ENCODE peak calls at places on chromosomes 1 and 21, in five cellular contexts. B is astrocyte, U is lower leg skin, J is progenitor cell of endocrine pancreas, M is uterus. H is an unnamed sample.

GRCh38 chr1:150708595-150708994 is 11.6 kb upstream of the GOLPH3L start:
- DNase-seq in U (no peak), J (no peak), M (no peak), B (no peak), H (no peak)

GRCh38 chr1:230350208-230350921 is 75.8 kb downstream of the PGBD5 start:
- DNase-seq in U (no peak), B (peak; percentile 55), M (no peak), J (no peak), H (no peak)

GRCh38 chr1:184299076-184299790 is 87.6 kb upstream of the C1orf21 start:
- DNase-seq in U (no peak), B (peak; percentile 93), M (no peak), J (no peak), H (no peak)

GRCh38 chr1:41810446-41810845 is 108.3 kb downstream of the HIVEP3 start:
- DNase-seq in U (no peak), J (peak; percentile 67), B (peak; percentile 25), M (no peak), H (no peak)

GRCh38 chr1:23216771-23217420 is 406 bp downstream of the HTR1D start:
- DNase-seq in U (no peak), J (peak; percentile 59), B (no peak), M (no peak), H (peak; percentile 86)

GRCh38 chr1:30302808-30303310 is 420.5 kb downstream of the MATN1 start:
- DNase-seq in B (no peak), U (no peak), M (no peak), J (peak; percentile 2), H (no peak)

GRCh38 chr1:88683516-88683847 is 591 bp upstream of the PKN2 start:
- DNase-seq in M (peak; percentile 43), B (no peak), U (peak; percentile 31), J (peak; percentile 18), H (no peak)

GRCh38 chr1:192901500-192901899 is 92.7 kb downstream of the RGS2 start:
- DNase-seq in B (no peak), J (no peak), U (no peak), M (no peak), H (no peak)

GRCh38 chr1:10213186-10213585 is 2.8 kb downstream of the KIF1B start:
- DNase-seq in J (no peak), M (no peak), B (no peak), U (no peak), H (no peak)

GRCh38 chr1:19028110-19028509 is 71.6 kb upstream of the IFFO2 start:
- DNase-seq in B (no peak), M (no peak), U (no peak), J (no peak), H (no peak)

GRCh38 chr1:51270751-51271150 is 34.7 kb downstream of the RNF11 start:
- DNase-seq in M (no peak), J (no peak), B (no peak), U (no peak), H (no peak)

GRCh38 chr1:109769335-109770078 is 5.8 kb upstream of the EPS8L3 start:
- DNase-seq in B (peak; percentile 84), M (peak; percentile 5), J (no peak), U (no peak), H (no peak)

GRCh38 chr21:45969921-45970673 is 11.5 kb upstream of the COL6A1 start:
- DNase-seq in M (no peak), U (no peak), B (no peak), J (no peak), H (no peak)

GRCh38 chr1:1470626-1471388 is 758 bp upstream of the ATAD3B start:
- DNase-seq in J (no peak), M (no peak), B (peak; percentile 2), U (peak; percentile 24), H (no peak)

GRCh38 chr1:958823-959729 is at the start of gene NOC2L:
- DNase-seq in B (peak; percentile 64), J (peak; percentile 94), U (peak; percentile 91), M (peak; percentile 96), H (peak; percentile 98)

DNA sequence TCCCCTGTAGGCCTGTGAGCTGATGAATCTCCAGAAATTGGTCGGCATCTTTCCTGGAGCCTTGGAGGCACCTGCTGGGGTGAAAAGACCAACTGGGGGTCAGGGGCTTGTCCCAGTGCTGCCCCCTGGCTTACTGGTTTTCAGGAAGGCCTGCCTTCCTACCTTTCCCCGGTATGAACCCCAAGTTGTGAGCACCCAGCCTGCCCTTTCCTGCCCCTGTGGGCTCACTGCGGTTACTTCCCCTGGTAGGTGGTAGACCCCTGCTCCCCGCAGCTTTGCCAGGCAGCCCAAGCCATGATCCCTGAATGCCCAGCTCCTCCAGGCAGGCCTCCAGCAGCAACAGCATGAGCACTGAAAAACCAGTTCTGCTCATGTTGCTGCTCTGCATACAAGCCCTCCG is 10.2 kb downstream of the DMRTB1 start:
- DNase-seq in B (no peak), U (no peak), J (no peak), M (no peak), H (no peak)
- TF ChIP-seq CTCF in B (no peak), U (no peak), J (no peak), M (no peak), H (no peak)

GRCh38 chr1:37306871-37307270 is 167.5 kb upstream of the ZC3H12A start:
- DNase-seq in J (no peak), U (no peak), B (no peak), M (no peak), H (no peak)

GRCh38 chr1:37307907-37308570 is 166.3 kb upstream of the ZC3H12A start:
- DNase-seq in U (no peak), M (no peak), J (no peak), B (no peak), H (no peak)

GRCh38 chr1:37306461-37306860 is 167.9 kb upstream of the ZC3H12A start:
- DNase-seq in J (no peak), U (no peak), M (peak; percentile 17), B (no peak), H (no peak)

GRCh38 chr1:37305841-37306240 is 168.5 kb upstream of the ZC3H12A start:
- DNase-seq in J (no peak), B (no peak), U (no peak), M (no peak), H (no peak)

GRCh38 chr1:37308571-37308960 is 165.8 kb upstream of the ZC3H12A start:
- DNase-seq in J (no peak), M (no peak), B (no peak), U (no peak), H (no peak)
- TF ChIP-seq CTCF in J (no peak), M (no peak), B (no peak), U (no peak), H (no peak)

DNA sequence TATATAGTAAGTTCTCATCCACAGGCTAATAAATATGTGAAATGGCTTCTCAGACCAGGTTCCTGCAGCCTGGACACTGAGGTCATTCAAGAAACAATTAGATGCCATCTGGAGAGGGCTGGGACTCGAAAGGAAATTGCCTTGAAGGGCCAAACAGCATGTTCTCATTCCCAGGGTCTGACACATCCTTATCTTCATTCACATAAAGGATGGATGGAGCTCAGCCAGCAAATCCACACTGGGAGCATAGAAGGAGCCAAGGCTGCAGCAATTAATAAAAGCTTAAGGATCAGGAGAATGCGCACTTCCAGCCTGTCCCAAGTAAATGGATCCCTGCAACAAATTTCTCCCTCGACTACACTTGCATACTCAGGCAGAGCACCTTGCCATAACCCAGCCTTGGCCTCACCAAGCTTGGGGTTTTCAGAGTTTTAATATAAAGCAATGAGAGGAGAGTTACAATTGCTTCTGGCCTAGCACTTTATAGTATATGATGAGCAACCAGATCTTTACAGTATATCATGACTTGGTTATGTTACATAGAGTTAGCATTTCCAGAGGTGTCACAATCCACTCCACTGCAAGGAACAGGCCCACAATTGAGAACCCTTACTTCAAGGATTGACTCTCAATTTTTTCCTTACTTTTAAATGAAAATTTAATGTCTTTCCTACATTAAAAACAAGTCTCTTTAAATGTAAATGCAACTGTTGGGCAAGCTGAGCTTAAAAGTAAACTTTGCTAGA is 55.9 kb downstream of the BCAR3 start:
- DNase-seq in U (no peak), J (no peak), B (peak; percentile 97), M (no peak), H (no peak)
- TF ChIP-seq CTCF in U (no peak), J (no peak), B (no peak), M (no peak), H (no peak)

GRCh38 chr1:203528098-203528497 is 34.1 kb downstream of the OPTC start:
- DNase-seq in U (no peak), B (no peak), J (no peak), M (no peak), H (no peak)
- TF ChIP-seq CTCF in U (no peak), B (no peak), J (no peak), M (no peak), H (no peak)

GRCh38 chr1:205258313-205259176 is 30.8 kb downstream of the TMCC2 start:
- DNase-seq in B (peak; percentile 60), U (no peak), J (no peak), M (no peak), H (no peak)
- TF ChIP-seq CTCF in B (no peak), U (no peak), J (no peak), M (no peak), H (no peak)

GRCh38 chr21:42974832-42975820 is 764 bp downstream of the PKNOX1 start:
- DNase-seq in M (no peak), J (peak; percentile 29), U (peak; percentile 34), B (peak; percentile 51), H (peak; percentile 87)

GRCh38 chr21:42973991-42974831 is at the start of gene PKNOX1:
- DNase-seq in B (peak; percentile 94), J (peak; percentile 98), M (peak; percentile 98), U (peak; percentile 98), H (peak; percentile 100)

GRCh38 chr21:42970946-42971653 is 3.3 kb upstream of the PKNOX1 start:
- DNase-seq in J (no peak), U (no peak), M (no peak), B (no peak), H (no peak)

GRCh38 chr21:42971897-42972275 is 2.5 kb upstream of the PKNOX1 start:
- DNase-seq in U (no peak), B (no peak), J (peak; percentile 15), M (no peak), H (no peak)

GRCh38 chr21:42973309-42973990 is 912 bp upstream of the PKNOX1 start:
- DNase-seq in U (peak; percentile 22), B (no peak), J (no peak), M (peak; percentile 38), H (no peak)
- TF ChIP-seq CTCF in U (no peak), B (no peak), J (no peak), M (peak; percentile 35), H (no peak)

GRCh38 chr1:169796411-169796810 is 1.7 kb upstream of the METTL18 start:
- DNase-seq in M (no peak), B (no peak), J (no peak), U (no peak), H (no peak)

GRCh38 chr1:169797281-169797680 is 2.6 kb upstream of the METTL18 start:
- DNase-seq in U (no peak), J (no peak), B (no peak), M (no peak), H (no peak)

GRCh38 chr1:169793730-169794129 is 977 bp downstream of the METTL18 start:
- DNase-seq in B (no peak), M (no peak), J (no peak), U (no peak), H (no peak)

GRCh38 chr1:169795687-169796086 is 980 bp upstream of the METTL18 start:
- DNase-seq in U (no peak), M (no peak), J (no peak), B (no peak), H (no peak)

GRCh38 chr1:169794530-169795416 is at the start of gene METTL18:
- DNase-seq in U (peak; percentile 91), M (peak; percentile 92), B (peak; percentile 96), J (peak; percentile 67), H (peak; percentile 94)
- TF ChIP-seq CTCF in U (no peak), M (peak; percentile 22), B (no peak), J (no peak), H (no peak)

GRCh38 chr1:6141601-6142000 is 38.5 kb downstream of the CHD5 start:
- DNase-seq in B (no peak), J (no peak), U (no peak), M (no peak), H (no peak)
- TF ChIP-seq CTCF in B (no peak), J (peak; percentile 20), U (no peak), M (peak; percentile 5), H (no peak)